ENCODE peak calls at places on chromosome 18, in five cellular contexts. Q, D, R, L and V are unnamed samples.

GRCh38 chr18:3119401-3120323 is 100.1 kb downstream of the MYOM1 start:
- DNase-seq in Q (no peak), D (no peak), R (no peak), L (no peak), V (peak)

GRCh38 chr18:3199942-3200645 is 19.7 kb downstream of the MYOM1 start:
- DNase-seq in Q (no peak), D (no peak), R (no peak), L (no peak), V (peak)

GRCh38 chr18:2969695-2970094 is 43.2 kb downstream of the LPIN2 start:
- DNase-seq in Q (no peak), D (no peak), R (no peak), L (no peak), V (no peak)

GRCh38 chr18:38576349-38576748 is 1010.8 kb upstream of the CELF4 start:
- DNase-seq in Q (no peak), D (no peak), R (no peak), L (no peak), V (no peak)

GRCh38 chr18:41373612-41374011 is 581.4 kb upstream of the PIK3C3 start:
- DNase-seq in Q (no peak), D (no peak), R (no peak), L (no peak), V (no peak)

GRCh38 chr18:58611471-58612131 is 17.3 kb downstream of the ALPK2 start:
- DNase-seq in Q (no peak), D (peak), R (no peak), L (no peak), V (no peak)

GRCh38 chr18:8609711-8610441 is 639 bp downstream of the RAB12 start:
- DNase-seq in Q (no peak), D (no peak), R (no peak), L (no peak), V (no peak)

GRCh38 chr18:77086656-77087390 is 45.8 kb downstream of the MBP start:
- DNase-seq in Q (no peak), D (peak), R (no peak), L (no peak), V (no peak)

GRCh38 chr18:26190506-26190905 is 35.7 kb upstream of the TAF4B start:
- DNase-seq in Q (no peak), D (no peak), R (no peak), L (peak), V (no peak)

GRCh38 chr18:31586616-31587015 is 5.1 kb upstream of the TTR start:
- DNase-seq in Q (no peak), D (no peak), R (no peak), L (no peak), V (peak)

GRCh38 chr18:52694804-52695203 is 354.8 kb downstream of the DCC start:
- DNase-seq in Q (peak), D (peak), R (no peak), L (no peak), V (no peak)

GRCh38 chr18:60232541-60232940 is 140.0 kb downstream of the MC4R start:
- DNase-seq in Q (peak), D (no peak), R (no peak), L (no peak), V (no peak)

DNA sequence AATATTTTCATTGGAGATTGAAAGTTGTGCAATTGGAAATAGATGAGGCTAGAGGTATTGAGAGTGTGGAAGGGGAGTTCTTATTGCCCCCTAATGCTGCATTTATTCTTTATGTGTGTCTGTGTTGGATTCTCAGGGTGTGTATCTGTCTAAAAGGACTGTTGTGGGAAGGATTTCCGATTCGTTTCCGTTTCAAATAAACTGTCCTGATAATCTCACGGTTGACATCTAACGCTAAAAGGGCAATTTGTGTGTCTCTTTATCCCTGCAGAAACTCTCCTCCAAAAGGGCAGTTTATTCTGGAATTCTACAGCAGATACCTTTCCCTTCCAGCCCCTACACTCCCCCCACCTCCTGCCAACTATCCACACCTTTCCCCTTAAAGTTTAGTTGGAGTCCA is 923 bp downstream of the SETBP1 start:
- DNase-seq in Q (no peak), D (no peak), R (no peak), L (no peak), V (no peak)
- TF ChIP-seq ESRRA in Q (no peak), D (no peak), R (no peak), L (no peak), V (no peak)

DNA sequence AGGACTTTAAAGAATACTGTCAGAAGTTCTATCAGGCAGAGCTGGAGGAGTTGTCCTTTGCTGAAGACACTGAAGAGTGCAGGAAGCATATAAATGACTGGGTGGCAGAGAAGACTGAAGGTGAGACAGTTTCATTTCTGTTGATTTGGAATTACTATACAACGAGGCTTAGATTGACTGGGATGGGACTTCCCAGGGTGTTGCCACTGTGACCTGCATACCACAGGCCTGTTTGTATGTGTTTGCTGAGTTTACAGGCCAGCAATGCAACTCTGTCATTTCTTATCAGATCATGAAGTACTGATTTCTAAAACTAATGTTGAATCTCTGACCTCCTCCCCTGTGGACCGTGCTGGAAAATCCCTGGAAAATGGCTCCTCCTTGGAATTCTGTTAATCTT is 11.8 kb downstream of the SERPINB8 start:
- DNase-seq in Q (no peak), D (no peak), R (no peak), L (no peak), V (no peak)
- TF ChIP-seq ESRRA in Q (no peak), D (no peak), R (no peak), L (no peak), V (no peak)

DNA sequence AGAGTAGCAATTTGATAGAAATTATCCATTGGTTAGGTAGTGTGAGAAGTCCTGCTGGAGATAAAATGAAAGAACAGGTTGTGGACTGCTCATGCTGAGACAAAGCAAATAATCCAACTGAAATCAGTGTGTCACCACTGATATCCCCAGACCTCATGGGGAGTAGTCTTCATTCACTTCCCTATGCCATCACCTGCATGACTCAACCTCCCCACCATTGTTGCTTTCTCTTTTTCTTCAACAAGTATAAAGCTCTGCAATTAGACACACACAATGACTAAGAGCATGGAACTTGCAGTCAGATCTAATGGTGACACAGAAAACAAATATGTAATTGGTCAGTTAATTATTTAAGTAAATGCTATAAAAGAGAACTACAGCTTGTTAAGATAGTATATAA is 475.3 kb downstream of the RIT2 start:
- DNase-seq in Q (no peak), D (no peak), R (no peak), L (no peak), V (no peak)
- TF ChIP-seq ESRRA in Q (no peak), D (no peak), R (no peak), L (no peak), V (no peak)

DNA sequence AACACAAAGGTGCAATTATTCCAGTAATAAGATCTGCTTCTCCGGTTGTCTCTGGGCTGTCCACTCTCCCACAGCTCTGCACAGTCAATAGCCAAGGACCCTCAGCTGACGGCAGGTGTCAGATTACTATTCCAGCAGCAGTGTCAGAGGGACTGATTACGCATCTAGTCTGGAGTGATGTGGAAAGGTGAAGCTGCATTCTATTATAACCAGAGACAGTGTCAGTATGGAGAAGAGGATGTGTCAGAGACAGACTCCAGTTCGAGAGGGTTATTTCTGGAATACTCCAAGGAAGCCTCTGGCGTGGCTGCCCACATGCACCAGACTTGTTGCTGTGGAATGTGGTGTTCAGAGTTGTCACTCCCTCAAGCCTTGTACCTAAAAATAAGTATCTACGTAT is 163.6 kb upstream of the TMEM200C start:
- DNase-seq in Q (no peak), D (no peak), R (no peak), L (no peak), V (peak)
- TF ChIP-seq ESRRA in Q (no peak), D (no peak), R (no peak), L (no peak), V (no peak)

GRCh38 chr18:48924621-48925601 is 25.9 kb downstream of the SMAD7 start:
- DNase-seq in Q (no peak), D (no peak), R (no peak), L (no peak), V (no peak)
- TF ChIP-seq ESRRA in Q (no peak), D (no peak), R (no peak), L (no peak), V (no peak)